ENCODE peak calls at places on chromosomes 5 and 9, in seven cellular contexts. E is RCC 7860; T is stimulated activated CD8-positive, alpha-beta memory T cell treated with anti-CD3 and anti-CD28 coated beads, Interleukin-2, amount 100 ng/mL, for 48 hours; A is GM19239; N is thyroid gland; G is heart left ventricle; M is A172. D is an unnamed sample.

GRCh38 chr5:38396766-38397165 is 138.4 kb downstream of the EGFLAM start:
- DNase-seq in T (no peak), G (no peak), A (no peak), N (no peak), E (no peak), M (no peak), D (no peak)

GRCh38 chr5:64759960-64760695 is 8.4 kb downstream of the SREK1IP1 start:
- DNase-seq in M (no peak), T (no peak), G (no peak), E (no peak), A (no peak), N (no peak), D (no peak)

GRCh38 chr5:150112211-150113046 is 26.1 kb upstream of the CSF1R start:
- DNase-seq in A (no peak), M (peak; percentile 94), G (peak; percentile 74), T (no peak), E (peak; percentile 67), N (no peak), D (peak; percentile 90)

GRCh38 chr9:128408963-128409431 is 11.7 kb upstream of the CERCAM start:
- DNase-seq in N (no peak), A (no peak), T (no peak), E (no peak), G (no peak), M (no peak), D (no peak)

GRCh38 chr5:39178171-39178570 is 41.2 kb downstream of the FYB1 start:
- DNase-seq in G (no peak), T (no peak), A (no peak), M (peak; percentile 27), N (no peak), E (no peak), D (no peak)

GRCh38 chr5:170434953-170435605 is 45.9 kb upstream of the KCNMB1 start:
- DNase-seq in E (peak; percentile 47), M (peak; percentile 59), A (peak; percentile 49), T (peak; percentile 25), N (peak; percentile 59), G (peak; percentile 65), D (peak; percentile 66)

GRCh38 chr5:67272453-67273130 is 76.0 kb upstream of the CD180 start:
- DNase-seq in A (no peak), M (no peak), N (no peak), E (no peak), T (no peak), G (no peak), D (no peak)

GRCh38 chr9:133864011-133864410 is 125.9 kb upstream of the SARDH start:
- DNase-seq in E (no peak), T (no peak), M (peak; percentile 19), G (no peak), N (no peak), A (no peak), D (no peak)

GRCh38 chr5:114243281-114243982 is 118.4 kb upstream of the KCNN2 start:
- DNase-seq in M (peak; percentile 41), A (no peak), G (no peak), N (no peak), E (no peak), T (no peak), D (no peak)

GRCh38 chr5:61619777-61620518 is 287.9 kb downstream of the ZSWIM6 start:
- DNase-seq in T (no peak), N (no peak), A (no peak), M (no peak), E (no peak), G (no peak), D (peak; percentile 57)

D was measured in right cardiac atrium.